ENCODE peak calls at places on chromosomes 2 and 18, in eight cellular contexts. One of them, this sample, is unnamed.

GRCh38 chr2:240138275-240138984 is 2.0 kb downstream of the OTOS start:
- ATAC-seq in mucosa of descending colon: peak; percentile 18
- ATAC-seq in right lobe of liver: no peak
- ATAC-seq in heart right ventricle: no peak
- ATAC-seq in CD8-positive, alpha-beta T cell: no peak
- ATAC-seq in upper lobe of left lung: no peak
- ATAC-seq in pancreas: no peak
- ATAC-seq in left lung: no peak
- ATAC-seq in this sample: no peak

GRCh38 chr18:41410007-41410406 is 545.0 kb upstream of the PIK3C3 start:
- ATAC-seq in heart right ventricle: no peak
- ATAC-seq in pancreas: no peak
- ATAC-seq in left lung: no peak
- ATAC-seq in CD8-positive, alpha-beta T cell: no peak
- ATAC-seq in upper lobe of left lung: no peak
- ATAC-seq in mucosa of descending colon: no peak
- ATAC-seq in right lobe of liver: no peak
- ATAC-seq in this sample: no peak

GRCh38 chr2:70009776-70010175 is 48.3 kb upstream of the ASPRV1 start:
- ATAC-seq in upper lobe of left lung: no peak
- ATAC-seq in heart right ventricle: no peak
- ATAC-seq in mucosa of descending colon: peak; percentile 86
- ATAC-seq in CD8-positive, alpha-beta T cell: no peak
- ATAC-seq in left lung: no peak
- ATAC-seq in pancreas: no peak
- ATAC-seq in right lobe of liver: no peak
- ATAC-seq in this sample: no peak

GRCh38 chr2:191748050-191748449 is 70.1 kb downstream of the NABP1 start:
- ATAC-seq in heart right ventricle: no peak
- ATAC-seq in pancreas: no peak
- ATAC-seq in upper lobe of left lung: no peak
- ATAC-seq in CD8-positive, alpha-beta T cell: no peak
- ATAC-seq in right lobe of liver: no peak
- ATAC-seq in left lung: no peak
- ATAC-seq in mucosa of descending colon: no peak
- ATAC-seq in this sample: no peak

GRCh38 chr2:192190474-192190873 is 4.3 kb downstream of the TMEFF2 start:
- ATAC-seq in right lobe of liver: no peak
- ATAC-seq in upper lobe of left lung: no peak
- ATAC-seq in mucosa of descending colon: no peak
- ATAC-seq in left lung: peak; percentile 52
- ATAC-seq in pancreas: no peak
- ATAC-seq in heart right ventricle: no peak
- ATAC-seq in CD8-positive, alpha-beta T cell: no peak
- ATAC-seq in this sample: no peak

GRCh38 chr18:21187886-21188285 is 54.1 kb upstream of the GREB1L start:
- ATAC-seq in mucosa of descending colon: no peak
- ATAC-seq in left lung: no peak
- ATAC-seq in right lobe of liver: no peak
- ATAC-seq in heart right ventricle: no peak
- ATAC-seq in upper lobe of left lung: no peak
- ATAC-seq in CD8-positive, alpha-beta T cell: no peak
- ATAC-seq in pancreas: no peak
- ATAC-seq in this sample: no peak

GRCh38 chr2:238846503-238847431 is 1.1 kb upstream of the TWIST2 start:
- ATAC-seq in right lobe of liver: peak; percentile 40
- ATAC-seq in heart right ventricle: peak; percentile 67
- ATAC-seq in upper lobe of left lung: peak; percentile 79
- ATAC-seq in left lung: peak; percentile 64
- ATAC-seq in mucosa of descending colon: peak; percentile 54
- ATAC-seq in pancreas: peak; percentile 36
- ATAC-seq in CD8-positive, alpha-beta T cell: no peak
- ATAC-seq in this sample: peak; percentile 45

GRCh38 chr2:203360833-203361430 is 32.7 kb downstream of the ABI2 start:
- ATAC-seq in mucosa of descending colon: no peak
- ATAC-seq in heart right ventricle: peak; percentile 54
- ATAC-seq in upper lobe of left lung: no peak
- ATAC-seq in CD8-positive, alpha-beta T cell: no peak
- ATAC-seq in right lobe of liver: no peak
- ATAC-seq in pancreas: no peak
- ATAC-seq in left lung: no peak
- ATAC-seq in this sample: peak; percentile 61

GRCh38 chr2:144194331-144195071 is 325.4 kb downstream of the ZEB2 start:
- ATAC-seq in heart right ventricle: no peak
- ATAC-seq in CD8-positive, alpha-beta T cell: no peak
- ATAC-seq in left lung: no peak
- ATAC-seq in mucosa of descending colon: no peak
- ATAC-seq in pancreas: no peak
- ATAC-seq in right lobe of liver: no peak
- ATAC-seq in upper lobe of left lung: no peak
- ATAC-seq in this sample: no peak

GRCh38 chr2:190023860-190024259 is 38.7 kb downstream of the MSTN start:
- ATAC-seq in heart right ventricle: no peak
- ATAC-seq in upper lobe of left lung: no peak
- ATAC-seq in right lobe of liver: peak; percentile 47
- ATAC-seq in pancreas: no peak
- ATAC-seq in mucosa of descending colon: peak; percentile 40
- ATAC-seq in CD8-positive, alpha-beta T cell: no peak
- ATAC-seq in left lung: no peak
- ATAC-seq in this sample: no peak

GRCh38 chr2:63052411-63053234 is 2.0 kb downstream of the OTX1 start:
- ATAC-seq in heart right ventricle: no peak
- ATAC-seq in pancreas: no peak
- ATAC-seq in upper lobe of left lung: no peak
- ATAC-seq in mucosa of descending colon: no peak
- ATAC-seq in CD8-positive, alpha-beta T cell: no peak
- ATAC-seq in left lung: no peak
- ATAC-seq in right lobe of liver: peak; percentile 42
- ATAC-seq in this sample: no peak

GRCh38 chr2:236240228-236240990 is 23.8 kb downstream of the ASB18 start:
- ATAC-seq in left lung: peak; percentile 61
- ATAC-seq in upper lobe of left lung: no peak
- ATAC-seq in mucosa of descending colon: no peak
- ATAC-seq in heart right ventricle: peak; percentile 88
- ATAC-seq in right lobe of liver: peak; percentile 10
- ATAC-seq in CD8-positive, alpha-beta T cell: no peak
- ATAC-seq in pancreas: peak; percentile 84
- ATAC-seq in this sample: no peak

DNA sequence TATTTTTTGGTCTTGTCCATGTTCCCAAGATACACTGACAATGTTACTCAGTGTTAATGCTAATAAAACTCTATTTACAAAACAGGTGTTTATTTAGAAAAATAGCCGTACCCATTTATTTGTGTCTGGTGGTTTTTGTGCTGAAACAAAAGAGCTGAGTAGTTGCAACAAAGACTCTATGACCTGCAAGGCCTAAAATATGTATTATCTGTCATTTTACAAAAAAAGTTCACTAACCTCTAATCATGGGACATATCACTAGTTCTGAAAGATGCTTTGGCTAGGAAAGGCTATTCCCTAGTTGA is 59.2 kb upstream of the SLC25A52 start:
- ATAC-seq in pancreas: no peak
- ATAC-seq in right lobe of liver: no peak
- ATAC-seq in left lung: no peak
- ATAC-seq in CD8-positive, alpha-beta T cell: no peak
- ATAC-seq in upper lobe of left lung: no peak
- ATAC-seq in heart right ventricle: no peak
- ATAC-seq in mucosa of descending colon: no peak
- ATAC-seq in this sample: no peak
- H3K4me3 ChIP-seq in pancreas: no peak overlapping the region
- H3K4me3 ChIP-seq in right lobe of liver: no peak overlapping the region
- H3K4me3 ChIP-seq in left lung: no peak overlapping the region
- H3K4me3 ChIP-seq in CD8-positive, alpha-beta T cell: no peak overlapping the region
- H3K4me3 ChIP-seq in upper lobe of left lung: no peak overlapping the region
- H3K4me3 ChIP-seq in heart right ventricle: no peak overlapping the region
- H3K4me3 ChIP-seq in mucosa of descending colon: no peak overlapping the region
- H3K4me3 ChIP-seq in this sample: no peak overlapping the region

GRCh38 chr2:19895535-19895934 is 6.2 kb downstream of the TTC32 start:
- ATAC-seq in pancreas: no peak
- ATAC-seq in upper lobe of left lung: no peak
- ATAC-seq in mucosa of descending colon: no peak
- ATAC-seq in right lobe of liver: no peak
- ATAC-seq in CD8-positive, alpha-beta T cell: no peak
- ATAC-seq in heart right ventricle: no peak
- ATAC-seq in left lung: no peak
- ATAC-seq in this sample: no peak

GRCh38 chr2:19899853-19900525 is 1.8 kb downstream of the TTC32 start:
- ATAC-seq in left lung: no peak
- ATAC-seq in mucosa of descending colon: no peak
- ATAC-seq in heart right ventricle: no peak
- ATAC-seq in pancreas: no peak
- ATAC-seq in right lobe of liver: no peak
- ATAC-seq in upper lobe of left lung: no peak
- ATAC-seq in CD8-positive, alpha-beta T cell: peak; percentile 19
- ATAC-seq in this sample: no peak

GRCh38 chr2:19898592-19899329 is 3.0 kb downstream of the TTC32 start:
- ATAC-seq in pancreas: no peak
- ATAC-seq in right lobe of liver: no peak
- ATAC-seq in heart right ventricle: no peak
- ATAC-seq in mucosa of descending colon: no peak
- ATAC-seq in upper lobe of left lung: no peak
- ATAC-seq in CD8-positive, alpha-beta T cell: no peak
- ATAC-seq in left lung: no peak
- ATAC-seq in this sample: no peak

GRCh38 chr2:19900536-19901200 is 1.1 kb downstream of the TTC32 start:
- ATAC-seq in right lobe of liver: no peak
- ATAC-seq in heart right ventricle: no peak
- ATAC-seq in CD8-positive, alpha-beta T cell: peak; percentile 26
- ATAC-seq in upper lobe of left lung: peak; percentile 2
- ATAC-seq in left lung: peak; percentile 1
- ATAC-seq in pancreas: no peak
- ATAC-seq in mucosa of descending colon: peak; percentile 15
- ATAC-seq in this sample: peak; percentile 16

GRCh38 chr2:19897623-19898245 is 4.0 kb downstream of the TTC32 start:
- ATAC-seq in upper lobe of left lung: no peak
- ATAC-seq in right lobe of liver: no peak
- ATAC-seq in pancreas: no peak
- ATAC-seq in left lung: no peak
- ATAC-seq in mucosa of descending colon: no peak
- ATAC-seq in heart right ventricle: no peak
- ATAC-seq in CD8-positive, alpha-beta T cell: no peak
- ATAC-seq in this sample: no peak
- H3K4me3 ChIP-seq in upper lobe of left lung: no peak overlapping the region
- H3K4me3 ChIP-seq in right lobe of liver: no peak overlapping the region
- H3K4me3 ChIP-seq in pancreas: no peak overlapping the region
- H3K4me3 ChIP-seq in left lung: no peak overlapping the region
- H3K4me3 ChIP-seq in mucosa of descending colon: no peak overlapping the region
- H3K4me3 ChIP-seq in heart right ventricle: no peak overlapping the region
- H3K4me3 ChIP-seq in CD8-positive, alpha-beta T cell: no peak overlapping the region
- H3K4me3 ChIP-seq in this sample: no peak overlapping the region

GRCh38 chr2:92072461-92073035 is 2798.7 kb upstream of the TEKT4 start:
- ATAC-seq in pancreas: no peak
- ATAC-seq in mucosa of descending colon: no peak
- ATAC-seq in left lung: no peak
- ATAC-seq in CD8-positive, alpha-beta T cell: no peak
- ATAC-seq in right lobe of liver: no peak
- ATAC-seq in upper lobe of left lung: no peak
- ATAC-seq in heart right ventricle: no peak
- ATAC-seq in this sample: no peak

GRCh38 chr2:92074549-92074898 is 2796.7 kb upstream of the TEKT4 start:
- ATAC-seq in upper lobe of left lung: no peak
- ATAC-seq in right lobe of liver: no peak
- ATAC-seq in mucosa of descending colon: no peak
- ATAC-seq in pancreas: no peak
- ATAC-seq in CD8-positive, alpha-beta T cell: no peak
- ATAC-seq in heart right ventricle: no peak
- ATAC-seq in left lung: no peak
- ATAC-seq in this sample: no peak

GRCh38 chr2:92073815-92074548 is 2797.2 kb upstream of the TEKT4 start:
- ATAC-seq in pancreas: no peak
- ATAC-seq in right lobe of liver: no peak
- ATAC-seq in CD8-positive, alpha-beta T cell: no peak
- ATAC-seq in mucosa of descending colon: no peak
- ATAC-seq in left lung: no peak
- ATAC-seq in heart right ventricle: no peak
- ATAC-seq in upper lobe of left lung: no peak
- ATAC-seq in this sample: no peak

DNA sequence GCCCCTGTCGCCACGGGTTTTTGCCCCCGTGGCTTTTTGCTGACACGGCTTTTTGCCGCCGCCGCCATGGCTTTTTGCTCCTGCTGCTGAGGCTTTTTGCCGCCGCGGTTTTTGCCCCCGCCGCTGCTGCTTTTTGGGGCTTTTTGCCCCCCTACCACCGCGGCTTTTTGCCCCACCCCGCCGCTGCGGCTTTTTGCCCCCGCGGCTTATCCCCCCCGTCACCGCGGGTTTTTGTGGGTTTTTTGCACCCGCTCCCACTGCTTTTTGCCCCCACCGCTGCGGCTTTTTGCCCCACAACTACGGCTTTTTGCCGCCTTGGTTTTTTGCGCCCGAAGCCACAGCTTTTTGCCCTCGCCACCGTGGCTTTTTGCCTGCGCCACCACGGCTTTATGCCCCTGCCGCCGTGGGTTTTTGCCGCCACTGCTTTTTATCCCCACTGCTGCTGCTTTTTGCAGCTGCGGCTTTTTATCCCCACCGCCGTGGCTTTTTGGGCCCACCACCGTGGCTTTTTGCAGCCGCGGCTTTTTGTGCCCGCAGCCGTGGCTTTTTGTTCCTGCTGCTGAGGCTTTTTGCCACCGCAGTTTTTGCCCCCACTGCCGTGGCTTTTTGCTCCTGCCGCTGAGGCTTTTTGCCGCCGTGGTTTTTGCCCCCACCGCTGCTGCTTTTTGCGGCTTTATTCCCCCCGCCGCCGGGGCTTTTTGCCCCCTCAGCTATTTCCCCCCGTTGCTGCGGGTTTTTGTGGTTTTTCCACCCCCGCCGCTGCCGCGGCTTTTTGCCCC is 2798.0 kb upstream of the TEKT4 start:
- ATAC-seq in CD8-positive, alpha-beta T cell: no peak
- ATAC-seq in right lobe of liver: no peak
- ATAC-seq in left lung: no peak
- ATAC-seq in upper lobe of left lung: no peak
- ATAC-seq in mucosa of descending colon: no peak
- ATAC-seq in pancreas: no peak
- ATAC-seq in heart right ventricle: no peak
- ATAC-seq in this sample: no peak
- H3K4me3 ChIP-seq in CD8-positive, alpha-beta T cell: no peak overlapping the region
- H3K4me3 ChIP-seq in right lobe of liver: no peak overlapping the region
- H3K4me3 ChIP-seq in left lung: no peak overlapping the region
- H3K4me3 ChIP-seq in upper lobe of left lung: no peak overlapping the region
- H3K4me3 ChIP-seq in mucosa of descending colon: no peak overlapping the region
- H3K4me3 ChIP-seq in pancreas: no peak overlapping the region
- H3K4me3 ChIP-seq in heart right ventricle: no peak overlapping the region
- H3K4me3 ChIP-seq in this sample: no peak overlapping the region

GRCh38 chr2:64609229-64609994 is 44.3 kb downstream of the SERTAD2 start:
- ATAC-seq in left lung: peak; percentile 88
- ATAC-seq in right lobe of liver: peak; percentile 86
- ATAC-seq in pancreas: peak; percentile 73
- ATAC-seq in mucosa of descending colon: peak; percentile 79
- ATAC-seq in heart right ventricle: peak; percentile 49
- ATAC-seq in upper lobe of left lung: peak; percentile 83
- ATAC-seq in CD8-positive, alpha-beta T cell: peak; percentile 65
- ATAC-seq in this sample: peak; percentile 79
- H3K4me3 ChIP-seq in left lung: peak overlapping the region; percentile 47
- H3K4me3 ChIP-seq in right lobe of liver: peak overlapping the region; percentile 60
- H3K4me3 ChIP-seq in pancreas: peak overlapping the region; percentile 55
- H3K4me3 ChIP-seq in mucosa of descending colon: no peak overlapping the region
- H3K4me3 ChIP-seq in heart right ventricle: peak overlapping the region; percentile 65
- H3K4me3 ChIP-seq in upper lobe of left lung: peak overlapping the region; percentile 8
- H3K4me3 ChIP-seq in CD8-positive, alpha-beta T cell: peak overlapping the region; percentile 63
- H3K4me3 ChIP-seq in this sample: peak overlapping the region; percentile 57

GRCh38 chr2:109255594-109255993 is 126.6 kb downstream of the SH3RF3 start:
- ATAC-seq in pancreas: peak; percentile 55
- ATAC-seq in CD8-positive, alpha-beta T cell: no peak
- ATAC-seq in upper lobe of left lung: peak; percentile 44
- ATAC-seq in left lung: no peak
- ATAC-seq in heart right ventricle: peak; percentile 18
- ATAC-seq in mucosa of descending colon: no peak
- ATAC-seq in right lobe of liver: no peak
- ATAC-seq in this sample: no peak
- H3K4me3 ChIP-seq in pancreas: no peak overlapping the region
- H3K4me3 ChIP-seq in CD8-positive, alpha-beta T cell: no peak overlapping the region
- H3K4me3 ChIP-seq in upper lobe of left lung: no peak overlapping the region
- H3K4me3 ChIP-seq in left lung: no peak overlapping the region
- H3K4me3 ChIP-seq in heart right ventricle: no peak overlapping the region
- H3K4me3 ChIP-seq in mucosa of descending colon: no peak overlapping the region
- H3K4me3 ChIP-seq in right lobe of liver: no peak overlapping the region
- H3K4me3 ChIP-seq in this sample: no peak overlapping the region